ENCODE peak calls at places on chromosomes 4 and X, in eight cellular contexts. One of them, this sample, is unnamed.

GRCh38 chr4:38383646-38384121 is 280.3 kb upstream of the KLF3 start:
- DNase-seq in astrocyte: no peak
- DNase-seq in BE2C: no peak
- DNase-seq in type B pancreatic cell: no peak
- DNase-seq in CD4-positive, alpha-beta T cell: no peak
- DNase-seq in colonic mucosa: no peak
- DNase-seq in endodermal cell: no peak
- DNase-seq in glutamatergic neuron: no peak
- DNase-seq in this sample: no peak

GRCh38 chr4:42781325-42781724 is 111.2 kb upstream of the GRXCR1 start:
- DNase-seq in CD4-positive, alpha-beta T cell: no peak
- DNase-seq in type B pancreatic cell: no peak
- DNase-seq in astrocyte: no peak
- DNase-seq in colonic mucosa: no peak
- DNase-seq in glutamatergic neuron: no peak
- DNase-seq in BE2C: no peak
- DNase-seq in endodermal cell: no peak
- DNase-seq in this sample: no peak

GRCh38 chrX:24306430-24306829 is 7.4 kb downstream of the SUPT20HL2 start:
- DNase-seq in endodermal cell: peak
- DNase-seq in BE2C: no peak
- DNase-seq in glutamatergic neuron: no peak
- DNase-seq in colonic mucosa: no peak
- DNase-seq in astrocyte: no peak
- DNase-seq in type B pancreatic cell: no peak
- DNase-seq in CD4-positive, alpha-beta T cell: no peak
- DNase-seq in this sample: no peak

GRCh38 chr4:37567781-37568180 is 118.4 kb downstream of the RELL1 start:
- DNase-seq in BE2C: no peak
- DNase-seq in endodermal cell: no peak
- DNase-seq in colonic mucosa: no peak
- DNase-seq in CD4-positive, alpha-beta T cell: no peak
- DNase-seq in type B pancreatic cell: no peak
- DNase-seq in glutamatergic neuron: no peak
- DNase-seq in astrocyte: no peak
- DNase-seq in this sample: no peak

GRCh38 chrX:144840616-144841015 is 406.7 kb upstream of the SPANXN1 start:
- DNase-seq in colonic mucosa: no peak
- DNase-seq in BE2C: no peak
- DNase-seq in endodermal cell: no peak
- DNase-seq in type B pancreatic cell: no peak
- DNase-seq in CD4-positive, alpha-beta T cell: no peak
- DNase-seq in astrocyte: no peak
- DNase-seq in glutamatergic neuron: no peak
- DNase-seq in this sample: no peak

GRCh38 chr4:164009435-164009834 is 514.9 kb downstream of the TMA16 start:
- DNase-seq in astrocyte: no peak
- DNase-seq in BE2C: no peak
- DNase-seq in endodermal cell: no peak
- DNase-seq in glutamatergic neuron: no peak
- DNase-seq in CD4-positive, alpha-beta T cell: no peak
- DNase-seq in type B pancreatic cell: no peak
- DNase-seq in colonic mucosa: no peak
- DNase-seq in this sample: no peak

GRCh38 chrX:39212456-39212855 is 411.2 kb downstream of the MID1IP1 start:
- DNase-seq in colonic mucosa: no peak
- DNase-seq in endodermal cell: no peak
- DNase-seq in type B pancreatic cell: no peak
- DNase-seq in CD4-positive, alpha-beta T cell: peak
- DNase-seq in astrocyte: no peak
- DNase-seq in BE2C: no peak
- DNase-seq in glutamatergic neuron: no peak
- DNase-seq in this sample: no peak

GRCh38 chrX:104324871-104325585 is 70.3 kb upstream of the ESX1 start:
- DNase-seq in astrocyte: peak
- DNase-seq in CD4-positive, alpha-beta T cell: no peak
- DNase-seq in glutamatergic neuron: no peak
- DNase-seq in colonic mucosa: no peak
- DNase-seq in type B pancreatic cell: no peak
- DNase-seq in endodermal cell: no peak
- DNase-seq in BE2C: no peak
- DNase-seq in this sample: no peak

GRCh38 chrX:110061138-110061537 is 58.2 kb downstream of the TMEM164 start:
- DNase-seq in endodermal cell: no peak
- DNase-seq in glutamatergic neuron: no peak
- DNase-seq in BE2C: no peak
- DNase-seq in colonic mucosa: no peak
- DNase-seq in CD4-positive, alpha-beta T cell: no peak
- DNase-seq in astrocyte: no peak
- DNase-seq in type B pancreatic cell: no peak
- DNase-seq in this sample: no peak

GRCh38 chr4:155667538-155668511 is 1.2 kb downstream of the GUCY1A1 start:
- DNase-seq in type B pancreatic cell: peak
- DNase-seq in glutamatergic neuron: peak
- DNase-seq in endodermal cell: peak
- DNase-seq in CD4-positive, alpha-beta T cell: no peak
- DNase-seq in BE2C: peak
- DNase-seq in astrocyte: peak
- DNase-seq in colonic mucosa: peak
- DNase-seq in this sample: peak

GRCh38 chr4:155665054-155665453 is 1.6 kb upstream of the GUCY1A1 start:
- DNase-seq in endodermal cell: no peak
- DNase-seq in CD4-positive, alpha-beta T cell: no peak
- DNase-seq in colonic mucosa: no peak
- DNase-seq in glutamatergic neuron: no peak
- DNase-seq in BE2C: no peak
- DNase-seq in type B pancreatic cell: no peak
- DNase-seq in astrocyte: no peak
- DNase-seq in this sample: no peak

GRCh38 chr4:155672342-155672741 is 5.7 kb downstream of the GUCY1A1 start:
- DNase-seq in astrocyte: no peak
- DNase-seq in BE2C: no peak
- DNase-seq in glutamatergic neuron: no peak
- DNase-seq in CD4-positive, alpha-beta T cell: no peak
- DNase-seq in endodermal cell: no peak
- DNase-seq in colonic mucosa: no peak
- DNase-seq in type B pancreatic cell: no peak
- DNase-seq in this sample: no peak

DNA sequence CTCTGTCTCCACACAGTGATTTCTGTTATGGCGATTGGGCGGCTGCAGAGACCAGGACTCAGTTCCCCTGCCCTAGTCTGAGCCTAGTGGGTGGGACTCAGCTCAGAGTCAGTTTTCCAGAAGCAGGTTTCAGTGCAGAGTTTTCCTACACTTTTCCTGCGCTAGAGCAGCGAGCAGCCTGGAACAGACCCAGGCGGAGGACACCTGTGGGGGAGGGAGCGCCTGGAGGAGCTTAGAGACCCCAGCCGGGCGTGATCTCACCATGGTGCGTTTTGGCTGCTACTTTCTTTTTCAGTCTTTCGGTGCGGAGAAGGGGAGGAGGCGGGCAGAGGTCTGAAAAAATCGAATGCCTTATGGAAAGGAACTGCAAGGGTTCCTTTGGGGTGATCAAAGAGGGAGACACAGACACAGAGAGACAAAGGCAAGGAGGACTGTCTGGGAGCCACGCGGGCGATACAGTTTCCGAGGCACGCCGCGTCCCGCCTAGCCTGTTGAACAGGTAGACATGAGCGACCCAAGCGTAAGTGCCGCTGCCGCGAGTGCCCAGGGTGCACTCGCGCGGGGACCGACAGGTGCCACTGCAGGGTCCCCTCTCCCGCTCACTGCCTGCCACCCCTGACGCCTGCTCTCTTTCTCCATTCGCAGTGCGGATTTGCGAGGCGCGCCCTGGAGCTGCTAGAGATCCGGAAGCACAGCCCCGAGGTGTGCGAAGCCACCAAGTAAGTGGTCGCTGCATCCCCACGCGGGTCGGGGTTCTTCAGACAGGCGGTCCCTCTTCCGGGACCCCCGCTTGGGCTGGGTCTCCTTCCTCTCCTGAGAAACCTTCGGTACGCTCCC is at the start of gene GUCY1A1:
- DNase-seq in type B pancreatic cell: peak
- DNase-seq in astrocyte: peak
- DNase-seq in endodermal cell: peak
- DNase-seq in CD4-positive, alpha-beta T cell: peak
- DNase-seq in BE2C: peak
- DNase-seq in colonic mucosa: peak
- DNase-seq in glutamatergic neuron: peak
- DNase-seq in this sample: peak
- TF ChIP-seq CTCF in type B pancreatic cell: no peak
- TF ChIP-seq CTCF in astrocyte: no peak
- TF ChIP-seq CTCF in endodermal cell: no peak
- TF ChIP-seq CTCF in CD4-positive, alpha-beta T cell: no peak
- TF ChIP-seq CTCF in BE2C: no peak
- TF ChIP-seq CTCF in colonic mucosa: no peak
- TF ChIP-seq CTCF in glutamatergic neuron: no peak
- TF ChIP-seq CTCF in this sample: no peak

GRCh38 chr4:6782846-6783110 is 251 bp downstream of the KIAA0232 start:
- DNase-seq in CD4-positive, alpha-beta T cell: no peak
- DNase-seq in colonic mucosa: no peak
- DNase-seq in astrocyte: no peak
- DNase-seq in BE2C: no peak
- DNase-seq in endodermal cell: no peak
- DNase-seq in glutamatergic neuron: no peak
- DNase-seq in type B pancreatic cell: peak
- DNase-seq in this sample: no peak

GRCh38 chr4:6781113-6781512 is 1.4 kb upstream of the KIAA0232 start:
- DNase-seq in glutamatergic neuron: no peak
- DNase-seq in BE2C: no peak
- DNase-seq in type B pancreatic cell: no peak
- DNase-seq in endodermal cell: no peak
- DNase-seq in colonic mucosa: no peak
- DNase-seq in astrocyte: no peak
- DNase-seq in CD4-positive, alpha-beta T cell: no peak
- DNase-seq in this sample: no peak

GRCh38 chr4:6781561-6781960 is 966 bp upstream of the KIAA0232 start:
- DNase-seq in BE2C: no peak
- DNase-seq in colonic mucosa: no peak
- DNase-seq in CD4-positive, alpha-beta T cell: no peak
- DNase-seq in type B pancreatic cell: no peak
- DNase-seq in endodermal cell: no peak
- DNase-seq in astrocyte: no peak
- DNase-seq in glutamatergic neuron: no peak
- DNase-seq in this sample: no peak

GRCh38 chr4:6783111-6783981 is 819 bp downstream of the KIAA0232 start:
- DNase-seq in colonic mucosa: peak
- DNase-seq in CD4-positive, alpha-beta T cell: peak
- DNase-seq in BE2C: peak
- DNase-seq in endodermal cell: peak
- DNase-seq in glutamatergic neuron: peak
- DNase-seq in astrocyte: peak
- DNase-seq in type B pancreatic cell: peak
- DNase-seq in this sample: peak

GRCh38 chr4:6782147-6782845 is at the start of gene KIAA0232:
- DNase-seq in glutamatergic neuron: peak
- DNase-seq in BE2C: peak
- DNase-seq in endodermal cell: peak
- DNase-seq in colonic mucosa: peak
- DNase-seq in CD4-positive, alpha-beta T cell: peak
- DNase-seq in astrocyte: peak
- DNase-seq in type B pancreatic cell: peak
- DNase-seq in this sample: peak
- TF ChIP-seq CTCF in glutamatergic neuron: no peak
- TF ChIP-seq CTCF in BE2C: no peak
- TF ChIP-seq CTCF in endodermal cell: no peak
- TF ChIP-seq CTCF in colonic mucosa: no peak
- TF ChIP-seq CTCF in CD4-positive, alpha-beta T cell: no peak
- TF ChIP-seq CTCF in astrocyte: no peak
- TF ChIP-seq CTCF in type B pancreatic cell: no peak
- TF ChIP-seq CTCF in this sample: no peak

GRCh38 chr4:2277956-2278355 is 16.0 kb upstream of the MXD4 start:
- DNase-seq in CD4-positive, alpha-beta T cell: no peak
- DNase-seq in colonic mucosa: no peak
- DNase-seq in endodermal cell: no peak
- DNase-seq in glutamatergic neuron: no peak
- DNase-seq in type B pancreatic cell: no peak
- DNase-seq in BE2C: no peak
- DNase-seq in astrocyte: no peak
- DNase-seq in this sample: no peak

GRCh38 chr4:2284161-2284933 is 22.4 kb upstream of the MXD4 start:
- DNase-seq in colonic mucosa: no peak
- DNase-seq in CD4-positive, alpha-beta T cell: no peak
- DNase-seq in endodermal cell: no peak
- DNase-seq in BE2C: no peak
- DNase-seq in glutamatergic neuron: peak
- DNase-seq in astrocyte: no peak
- DNase-seq in type B pancreatic cell: no peak
- DNase-seq in this sample: no peak

GRCh38 chr4:2283199-2283711 is 21.3 kb upstream of the MXD4 start:
- DNase-seq in CD4-positive, alpha-beta T cell: no peak
- DNase-seq in glutamatergic neuron: no peak
- DNase-seq in colonic mucosa: no peak
- DNase-seq in BE2C: no peak
- DNase-seq in astrocyte: no peak
- DNase-seq in endodermal cell: no peak
- DNase-seq in type B pancreatic cell: no peak
- DNase-seq in this sample: no peak

GRCh38 chr4:2281575-2282343 is 19.9 kb upstream of the MXD4 start:
- DNase-seq in astrocyte: no peak
- DNase-seq in CD4-positive, alpha-beta T cell: peak
- DNase-seq in endodermal cell: no peak
- DNase-seq in type B pancreatic cell: no peak
- DNase-seq in glutamatergic neuron: peak
- DNase-seq in colonic mucosa: no peak
- DNase-seq in BE2C: no peak
- DNase-seq in this sample: peak

DNA sequence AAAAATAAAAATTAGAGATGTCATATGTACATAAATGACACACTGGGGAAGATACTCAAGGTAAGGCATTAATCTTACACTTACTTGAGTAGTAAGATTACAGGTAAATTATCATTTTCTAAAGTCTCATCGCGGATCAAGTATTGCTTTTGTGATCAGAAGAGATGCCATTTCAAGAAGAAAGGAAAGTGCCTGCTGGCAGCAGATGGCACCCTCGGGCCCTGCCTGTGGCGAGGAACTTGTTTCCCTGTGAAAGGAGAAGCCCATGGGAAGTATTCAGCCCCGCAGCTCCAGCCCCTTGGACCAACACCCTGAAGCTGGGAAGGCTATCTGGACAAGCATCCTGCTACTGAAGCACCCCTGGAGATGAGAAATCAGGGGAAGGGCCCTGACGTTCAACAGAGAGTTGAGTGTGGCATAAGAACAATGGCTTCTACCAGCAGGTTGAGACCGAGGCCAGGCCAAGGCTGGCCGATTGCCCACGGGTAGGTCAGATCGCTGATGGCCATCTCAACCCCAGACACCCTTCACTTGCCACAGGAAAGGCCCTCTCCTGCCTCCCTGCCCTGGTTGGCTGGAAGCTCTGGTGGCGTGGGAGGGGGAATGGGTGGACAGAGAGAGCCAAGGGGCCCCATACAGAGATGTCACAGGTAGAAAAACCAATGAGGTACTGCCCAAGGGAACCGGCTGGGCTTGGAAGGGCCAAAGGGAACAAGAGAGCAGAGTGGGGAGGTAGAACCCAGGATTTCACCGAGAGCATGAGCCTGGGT is 18.8 kb upstream of the MXD4 start:
- DNase-seq in type B pancreatic cell: no peak
- DNase-seq in BE2C: no peak
- DNase-seq in astrocyte: no peak
- DNase-seq in colonic mucosa: no peak
- DNase-seq in CD4-positive, alpha-beta T cell: no peak
- DNase-seq in glutamatergic neuron: peak
- DNase-seq in endodermal cell: no peak
- DNase-seq in this sample: no peak
- TF ChIP-seq CTCF in type B pancreatic cell: no peak
- TF ChIP-seq CTCF in BE2C: no peak
- TF ChIP-seq CTCF in astrocyte: no peak
- TF ChIP-seq CTCF in colonic mucosa: no peak
- TF ChIP-seq CTCF in CD4-positive, alpha-beta T cell: no peak
- TF ChIP-seq CTCF in glutamatergic neuron: no peak
- TF ChIP-seq CTCF in endodermal cell: no peak
- TF ChIP-seq CTCF in this sample: no peak

GRCh38 chr4:5784960-5785611 is 74.1 kb downstream of the EVC start:
- DNase-seq in CD4-positive, alpha-beta T cell: no peak
- DNase-seq in colonic mucosa: no peak
- DNase-seq in glutamatergic neuron: peak
- DNase-seq in type B pancreatic cell: peak
- DNase-seq in BE2C: no peak
- DNase-seq in astrocyte: no peak
- DNase-seq in endodermal cell: peak
- DNase-seq in this sample: no peak
- TF ChIP-seq CTCF in CD4-positive, alpha-beta T cell: no peak
- TF ChIP-seq CTCF in colonic mucosa: no peak
- TF ChIP-seq CTCF in glutamatergic neuron: no peak
- TF ChIP-seq CTCF in type B pancreatic cell: no peak
- TF ChIP-seq CTCF in BE2C: no peak
- TF ChIP-seq CTCF in astrocyte: peak
- TF ChIP-seq CTCF in endodermal cell: peak
- TF ChIP-seq CTCF in this sample: no peak